ENCODE peak calls at places on chromosomes 11 and 22, in four cellular contexts. One of them, this sample, is unnamed.

GRCh38 chr11:81916459-81916858 is 817.2 kb downstream of the FAM181B start:
- DNase-seq in left ventricle myocardium inferior: no peak
- DNase-seq in mucosa of descending colon: no peak
- DNase-seq in kidney epithelial cell: no peak
- DNase-seq in this sample: no peak

GRCh38 chr11:65391007-65391406 is 4.6 kb downstream of the FRMD8 start:
- DNase-seq in mucosa of descending colon: no peak
- DNase-seq in kidney epithelial cell: no peak
- DNase-seq in left ventricle myocardium inferior: peak
- DNase-seq in this sample: no peak

GRCh38 chr22:49452362-49452946 is 375.2 kb downstream of the BRD1 start:
- DNase-seq in mucosa of descending colon: no peak
- DNase-seq in kidney epithelial cell: no peak
- DNase-seq in left ventricle myocardium inferior: no peak
- DNase-seq in this sample: no peak

GRCh38 chr11:105790841-105791240 is 181.0 kb downstream of the GRIA4 start:
- DNase-seq in left ventricle myocardium inferior: no peak
- DNase-seq in kidney epithelial cell: no peak
- DNase-seq in mucosa of descending colon: no peak
- DNase-seq in this sample: no peak

GRCh38 chr11:33712436-33712835 is 11.8 kb upstream of the C11orf91 start:
- DNase-seq in kidney epithelial cell: no peak
- DNase-seq in left ventricle myocardium inferior: no peak
- DNase-seq in mucosa of descending colon: no peak
- DNase-seq in this sample: no peak

GRCh38 chr22:27250418-27250817 is 551.1 kb downstream of the MN1 start:
- DNase-seq in mucosa of descending colon: no peak
- DNase-seq in kidney epithelial cell: no peak
- DNase-seq in left ventricle myocardium inferior: no peak
- DNase-seq in this sample: no peak

GRCh38 chr11:65182258-65183170 is 786 bp downstream of the CAPN1 start:
- DNase-seq in mucosa of descending colon: peak
- DNase-seq in left ventricle myocardium inferior: peak
- DNase-seq in kidney epithelial cell: no peak
- DNase-seq in this sample: peak

GRCh38 chr11:5923789-5924188 is 18.3 kb upstream of the OR56A3 start:
- DNase-seq in kidney epithelial cell: no peak
- DNase-seq in left ventricle myocardium inferior: no peak
- DNase-seq in mucosa of descending colon: no peak
- DNase-seq in this sample: no peak

GRCh38 chr22:24434472-24435322 is 7.3 kb downstream of the ADORA2A start:
- DNase-seq in mucosa of descending colon: peak
- DNase-seq in left ventricle myocardium inferior: no peak
- DNase-seq in kidney epithelial cell: no peak
- DNase-seq in this sample: peak

GRCh38 chr22:37340331-37341262 is 58.3 kb downstream of the CYTH4 start:
- DNase-seq in mucosa of descending colon: no peak
- DNase-seq in left ventricle myocardium inferior: no peak
- DNase-seq in kidney epithelial cell: no peak
- DNase-seq in this sample: no peak

GRCh38 chr11:115548878-115549528 is 44.8 kb upstream of the CADM1 start:
- DNase-seq in mucosa of descending colon: peak
- DNase-seq in kidney epithelial cell: no peak
- DNase-seq in left ventricle myocardium inferior: no peak
- DNase-seq in this sample: peak

GRCh38 chr11:7261578-7261977 is 9.9 kb downstream of the SYT9 start:
- DNase-seq in left ventricle myocardium inferior: no peak
- DNase-seq in mucosa of descending colon: no peak
- DNase-seq in kidney epithelial cell: no peak
- DNase-seq in this sample: no peak

DNA sequence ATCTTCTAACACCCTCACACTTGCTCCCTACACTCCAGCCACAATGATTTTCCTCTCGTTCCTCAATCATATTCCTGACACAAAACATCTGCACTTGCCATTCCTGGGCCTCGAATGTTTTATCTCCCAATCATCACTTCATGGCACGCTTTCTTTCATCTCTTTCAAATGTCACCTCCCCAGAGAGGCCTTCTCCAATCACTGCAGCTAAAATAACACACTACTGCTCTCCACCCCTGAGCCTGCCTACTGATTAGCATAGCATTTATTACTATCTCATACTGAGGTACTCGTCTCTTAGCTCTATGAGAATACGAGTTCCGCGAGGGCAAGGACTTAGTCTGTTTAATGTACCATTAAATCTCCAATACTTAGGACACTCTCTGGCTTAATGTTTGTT is 23.5 kb downstream of the NFRKB start:
- DNase-seq in mucosa of descending colon: no peak
- DNase-seq in left ventricle myocardium inferior: no peak
- DNase-seq in kidney epithelial cell: no peak
- DNase-seq in this sample: no peak
- TF ChIP-seq CTCF in mucosa of descending colon: no peak
- TF ChIP-seq CTCF in left ventricle myocardium inferior: no peak
- TF ChIP-seq CTCF in kidney epithelial cell: no peak
- TF ChIP-seq CTCF in this sample: no peak

GRCh38 chr11:89405629-89406028 is 85.5 kb downstream of the NOX4 start:
- DNase-seq in mucosa of descending colon: no peak
- DNase-seq in left ventricle myocardium inferior: no peak
- DNase-seq in kidney epithelial cell: no peak
- DNase-seq in this sample: no peak
- TF ChIP-seq CTCF in mucosa of descending colon: no peak
- TF ChIP-seq CTCF in left ventricle myocardium inferior: peak
- TF ChIP-seq CTCF in kidney epithelial cell: peak
- TF ChIP-seq CTCF in this sample: no peak

DNA sequence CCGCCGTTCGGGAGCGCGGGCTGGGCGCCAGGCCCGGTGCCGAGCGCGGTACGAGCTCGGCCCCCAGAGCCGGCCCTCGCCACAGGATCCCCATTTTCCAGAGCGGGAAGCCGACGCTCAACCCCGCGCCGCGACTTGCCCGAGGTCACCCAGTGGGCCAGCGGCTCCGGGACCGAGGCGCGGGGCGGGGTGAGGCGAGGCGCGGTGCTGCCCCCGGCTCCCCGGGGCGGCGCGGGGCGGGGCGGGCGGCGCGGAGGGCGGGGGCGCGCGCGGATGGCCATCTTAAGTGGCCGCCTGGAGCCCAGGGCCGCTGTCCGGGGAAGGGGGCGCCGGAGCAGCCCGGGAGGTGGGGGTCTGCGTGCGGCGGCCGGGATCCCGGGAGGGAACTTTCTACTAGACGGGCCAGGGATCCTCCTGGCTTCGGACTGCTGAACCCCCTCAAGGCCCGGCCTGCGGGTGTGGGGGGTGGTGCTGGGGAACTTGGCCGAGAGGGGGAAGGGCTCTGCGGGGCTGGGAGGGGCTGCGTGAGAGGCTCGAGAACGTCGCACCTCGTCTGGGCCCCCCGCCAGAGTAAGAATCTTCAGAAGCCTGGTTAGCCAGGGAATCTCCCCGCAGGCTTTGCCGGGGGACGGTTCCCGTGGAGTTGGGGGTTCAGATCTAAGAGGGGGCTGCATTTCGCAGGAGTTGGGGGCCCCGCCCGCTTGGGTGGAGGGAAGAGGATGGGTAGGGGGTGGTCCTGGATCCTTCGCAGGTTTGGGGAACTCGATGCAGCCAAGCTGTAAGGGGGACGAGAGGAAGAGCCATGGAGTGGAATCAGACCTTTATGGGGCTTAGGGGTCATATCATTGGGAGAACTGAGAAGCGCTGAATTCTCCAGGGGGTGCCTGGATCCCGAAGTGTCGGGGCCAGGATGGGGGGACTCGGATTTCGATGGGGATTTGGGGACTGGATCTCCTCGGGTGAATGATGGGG is 666 bp upstream of the INPPL1 start:
- DNase-seq in kidney epithelial cell: no peak
- DNase-seq in left ventricle myocardium inferior: peak
- DNase-seq in mucosa of descending colon: peak
- DNase-seq in this sample: peak
- TF ChIP-seq CTCF in kidney epithelial cell: no peak
- TF ChIP-seq CTCF in left ventricle myocardium inferior: no peak
- TF ChIP-seq CTCF in mucosa of descending colon: no peak
- TF ChIP-seq CTCF in this sample: no peak

DNA sequence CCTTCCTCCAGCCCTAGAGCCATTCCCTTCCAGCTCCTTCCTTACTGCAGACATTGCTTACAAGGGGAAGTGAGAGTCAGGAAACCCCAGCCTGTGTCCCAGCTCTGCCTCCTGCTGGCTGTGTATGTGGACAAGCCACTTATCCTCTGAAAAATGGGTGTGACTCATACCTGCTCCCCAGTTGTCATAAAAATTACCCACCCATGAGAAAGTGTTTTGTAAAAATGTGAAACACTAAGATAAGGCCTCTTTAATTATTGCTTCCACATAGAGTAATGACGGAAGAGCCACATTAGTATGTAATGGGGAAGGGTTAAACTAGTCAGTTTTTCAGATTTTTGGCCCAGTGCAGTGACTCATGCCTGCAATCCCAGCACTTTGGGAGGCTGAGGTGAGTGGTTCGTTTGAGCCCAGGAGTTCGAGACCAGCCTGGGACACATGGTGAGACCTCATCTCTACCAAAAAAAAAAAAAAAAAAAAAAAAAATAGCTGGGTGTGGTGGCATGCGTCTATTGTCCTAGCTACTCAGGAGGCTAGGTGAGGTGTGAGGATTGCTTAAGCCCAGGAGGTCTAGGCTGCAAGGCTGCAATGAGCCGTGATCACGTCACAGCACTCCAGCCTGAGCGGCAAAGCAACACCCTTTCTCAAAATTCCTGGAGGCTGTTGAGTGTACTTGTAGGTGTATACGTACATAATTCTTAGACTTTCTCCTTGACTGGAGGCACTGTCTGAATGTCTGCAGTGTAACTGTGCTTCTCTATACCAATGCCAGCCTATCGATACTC is 84.9 kb downstream of the CTTN start:
- DNase-seq in kidney epithelial cell: peak
- DNase-seq in left ventricle myocardium inferior: peak
- DNase-seq in mucosa of descending colon: peak
- DNase-seq in this sample: peak
- TF ChIP-seq CTCF in kidney epithelial cell: peak
- TF ChIP-seq CTCF in left ventricle myocardium inferior: peak
- TF ChIP-seq CTCF in mucosa of descending colon: no peak
- TF ChIP-seq CTCF in this sample: no peak

DNA sequence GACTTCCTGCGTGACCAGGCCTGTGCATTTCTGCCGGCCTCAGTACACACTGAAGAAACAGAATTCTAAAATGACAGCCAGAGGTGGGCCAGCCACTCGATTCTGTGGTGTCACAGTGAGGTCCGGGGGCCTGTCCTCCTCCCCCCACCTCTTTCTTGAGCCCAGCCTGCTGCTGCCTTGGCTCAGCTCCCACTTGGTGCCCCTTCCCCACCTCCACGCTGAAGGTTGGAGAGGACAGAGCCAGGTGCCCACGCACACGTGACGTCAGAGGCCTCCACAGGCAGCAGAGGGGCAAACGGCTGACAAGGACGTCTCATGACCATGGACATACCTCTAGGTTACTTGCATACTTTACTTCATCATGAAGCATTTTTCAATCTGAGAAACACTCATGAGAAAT is 78.0 kb upstream of the SHANK2 start:
- DNase-seq in mucosa of descending colon: no peak
- DNase-seq in left ventricle myocardium inferior: no peak
- DNase-seq in kidney epithelial cell: no peak
- DNase-seq in this sample: no peak
- TF ChIP-seq CTCF in mucosa of descending colon: no peak
- TF ChIP-seq CTCF in left ventricle myocardium inferior: no peak
- TF ChIP-seq CTCF in kidney epithelial cell: no peak
- TF ChIP-seq CTCF in this sample: no peak

DNA sequence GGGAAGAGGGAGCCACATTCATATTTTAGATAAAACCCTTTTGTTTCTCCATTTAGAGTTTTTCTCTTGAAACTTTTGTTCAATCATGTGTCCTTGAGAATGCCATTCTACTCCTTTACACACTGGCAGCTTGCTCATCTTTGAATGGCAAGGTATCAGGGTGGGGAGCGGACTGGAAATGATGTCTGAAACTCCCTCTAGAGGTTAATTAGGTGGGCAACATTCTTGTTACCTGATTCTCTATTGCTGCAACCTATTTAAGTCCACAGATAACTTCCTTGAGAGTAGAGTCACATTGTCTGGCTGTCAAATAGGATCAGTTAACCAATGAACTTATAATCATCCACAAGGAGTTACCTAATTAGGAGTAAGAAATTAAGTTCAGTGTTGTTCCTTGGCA is 533.6 kb upstream of the API5 start:
- DNase-seq in kidney epithelial cell: no peak
- DNase-seq in left ventricle myocardium inferior: no peak
- DNase-seq in mucosa of descending colon: no peak
- DNase-seq in this sample: no peak
- TF ChIP-seq CTCF in kidney epithelial cell: no peak
- TF ChIP-seq CTCF in left ventricle myocardium inferior: no peak
- TF ChIP-seq CTCF in mucosa of descending colon: no peak
- TF ChIP-seq CTCF in this sample: no peak